ENCODE peak calls at places on chromosome 15, in five cellular contexts. A is heart left ventricle, P is fibroblast of pulmonary artery, E is NB4, F is PC-3. T is an unnamed sample.

GRCh38 chr15:77985031-77985930 is 92.2 kb downstream of the TBC1D2B start:
- DNase-seq in E (no peak), P (no peak), A (no peak), F (no peak), T (no peak)

GRCh38 chr15:99486371-99487336 is 79.1 kb upstream of the MEF2A start:
- DNase-seq in E (no peak), F (peak; percentile 62), P (peak; percentile 74), A (peak; percentile 94), T (peak; percentile 63)

GRCh38 chr15:74406992-74407705 is 26.6 kb downstream of the SEMA7A start:
- DNase-seq in E (peak; percentile 83), A (no peak), F (peak; percentile 90), P (peak; percentile 83), T (no peak)

GRCh38 chr15:64635486-64635815 is 139.9 kb downstream of the RBPMS2 start:
- DNase-seq in P (peak; percentile 89), E (peak; percentile 28), F (no peak), A (peak; percentile 34), T (peak; percentile 65)

GRCh38 chr15:52499506-52499905 is 29.2 kb downstream of the MYO5A start:
- DNase-seq in E (no peak), A (no peak), P (no peak), F (no peak), T (no peak)

GRCh38 chr15:65304393-65305143 is at the start of gene RNU5B-1:
- DNase-seq in P (peak; percentile 97), A (peak; percentile 52), F (peak; percentile 91), E (peak; percentile 94), T (peak; percentile 80)

GRCh38 chr15:28945626-28946215 is 59.9 kb downstream of the APBA2 start:
- DNase-seq in A (no peak), P (no peak), F (no peak), E (no peak), T (peak; percentile 11)

GRCh38 chr15:48891229-48891765 is 13.4 kb downstream of the EID1 start:
- DNase-seq in A (no peak), F (no peak), E (no peak), P (no peak), T (no peak)

GRCh38 chr15:96181873-96182301 is 148.6 kb upstream of the NR2F2 start:
- DNase-seq in E (no peak), P (peak; percentile 90), F (no peak), A (peak; percentile 30), T (peak; percentile 57)

GRCh38 chr15:47194718-47195117 is 522.6 kb upstream of the SEMA6D start:
- DNase-seq in A (no peak), P (peak; percentile 63), E (peak; percentile 26), F (peak; percentile 47), T (no peak)

GRCh38 chr15:100849021-100849831 is 30.4 kb upstream of the ALDH1A3 start:
- DNase-seq in P (peak; percentile 14), F (peak; percentile 86), A (no peak), E (peak; percentile 75), T (no peak)

GRCh38 chr15:41550066-41550805 is 6.2 kb upstream of the RPAP1 start:
- DNase-seq in F (no peak), A (no peak), E (no peak), P (no peak), T (no peak)

GRCh38 chr15:60875681-60876080 is 353.4 kb downstream of the RORA start:
- DNase-seq in E (no peak), F (no peak), P (no peak), A (no peak), T (no peak)

GRCh38 chr15:52102468-52102867 is 10.1 kb downstream of the BCL2L10 start:
- DNase-seq in F (peak; percentile 20), P (peak; percentile 92), A (no peak), E (no peak), T (no peak)

GRCh38 chr15:67176195-67176971 is 78.1 kb downstream of the AAGAB start:
- DNase-seq in F (no peak), A (peak; percentile 91), P (no peak), E (no peak), T (no peak)

GRCh38 chr15:43913941-43914340 is 87.1 kb downstream of the WDR76 start:
- DNase-seq in P (no peak), A (no peak), E (no peak), F (no peak), T (no peak)

GRCh38 chr15:42955518-42955917 is 34.9 kb upstream of the TTBK2 start:
- DNase-seq in P (peak; percentile 16), F (peak; percentile 71), A (no peak), E (no peak), T (no peak)

GRCh38 chr15:64903331-64903950 is 8.3 kb upstream of the ANKDD1A start:
- DNase-seq in P (peak; percentile 36), E (no peak), F (no peak), A (no peak), T (peak; percentile 37)

GRCh38 chr15:42157981-42158765 is 1.7 kb upstream of the PLA2G4F start:
- DNase-seq in E (no peak), P (peak; percentile 60), F (peak; percentile 13), A (no peak), T (peak; percentile 27)

GRCh38 chr15:28021281-28022039 is 77.7 kb downstream of the OCA2 start:
- DNase-seq in E (peak; percentile 43), P (peak; percentile 34), A (peak; percentile 37), F (peak; percentile 69), T (peak; percentile 90)

GRCh38 chr15:61112231-61112630 is 116.9 kb downstream of the RORA start:
- DNase-seq in P (no peak), A (no peak), F (no peak), E (no peak), T (no peak)

GRCh38 chr15:70815604-70816003 is 38.4 kb downstream of the LARP6 start:
- DNase-seq in E (no peak), P (no peak), F (peak; percentile 92), A (no peak), T (no peak)

GRCh38 chr15:65339926-65340325 is 35.4 kb downstream of the RNU5B-1 start:
- DNase-seq in P (no peak), F (no peak), A (no peak), E (no peak), T (peak; percentile 40)

GRCh38 chr15:33500432-33500831 is 189.7 kb downstream of the RYR3 start:
- DNase-seq in E (no peak), P (no peak), F (no peak), A (no peak), T (no peak)

GRCh38 chr15:59885832-59886231 is 118.3 kb upstream of the FOXB1 start:
- DNase-seq in E (peak; percentile 2), P (peak; percentile 11), A (no peak), F (no peak), T (no peak)

GRCh38 chr15:20106026-20106425 is 435.6 kb downstream of the GOLGA6L6 start:
- DNase-seq in P (no peak), E (no peak), F (no peak), A (peak; percentile 22), T (peak; percentile 40)

GRCh38 chr15:76823903-76824302 is 81.2 kb downstream of the SCAPER start:
- DNase-seq in F (no peak), P (no peak), E (no peak), A (no peak), T (no peak)

GRCh38 chr15:41730543-41730942 is 43.7 kb upstream of the MAPKBP1 start:
- DNase-seq in A (no peak), P (no peak), E (peak; percentile 81), F (no peak), T (no peak)

GRCh38 chr15:58139631-58140522 is 1.7 kb downstream of the AQP9 start:
- DNase-seq in F (no peak), E (peak; percentile 51), P (peak; percentile 36), A (no peak), T (no peak)

GRCh38 chr15:40002295-40002694 is 36.7 kb downstream of the SRP14 start:
- DNase-seq in A (no peak), P (no peak), F (peak; percentile 18), E (no peak), T (peak; percentile 61)

GRCh38 chr15:39998511-39998910 is 40.5 kb downstream of the SRP14 start:
- DNase-seq in E (no peak), A (no peak), P (no peak), F (no peak), T (no peak)

GRCh38 chr15:39999538-39999937 is 39.4 kb downstream of the SRP14 start:
- DNase-seq in E (no peak), P (no peak), F (no peak), A (no peak), T (no peak)

GRCh38 chr15:39997031-39997430 is 42.0 kb downstream of the SRP14 start:
- DNase-seq in A (no peak), F (peak; percentile 56), P (no peak), E (no peak), T (no peak)
- H3K4me3 ChIP-seq in A (no peak overlapping the region), F (no peak overlapping the region), P (no peak overlapping the region), E (no peak overlapping the region), T (no peak overlapping the region)

DNA sequence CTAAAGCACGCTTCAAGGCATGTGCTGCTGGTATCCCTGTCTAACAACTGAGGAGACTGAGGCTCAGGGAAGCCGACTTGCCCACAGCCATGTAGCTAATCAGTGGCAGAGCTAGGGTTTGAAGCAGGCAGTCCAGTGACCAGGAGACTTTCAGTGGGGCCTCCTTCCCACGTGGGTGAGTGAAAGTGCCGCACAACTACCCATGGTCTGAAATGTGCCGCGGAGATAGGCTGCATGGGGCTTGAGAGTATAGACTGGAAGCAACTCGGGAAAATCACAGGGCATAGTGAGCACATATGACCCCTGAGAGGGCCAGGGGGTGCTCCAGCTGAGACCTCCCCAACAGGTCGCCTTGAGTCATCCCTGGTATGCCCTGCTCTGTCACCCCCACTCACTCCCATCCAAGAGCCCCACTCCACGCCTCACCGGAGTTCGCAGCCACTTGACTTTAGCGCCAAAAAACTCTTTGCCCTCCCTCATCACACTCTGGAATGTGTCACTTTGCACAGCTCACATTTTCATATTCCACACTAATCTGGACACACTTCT is 19.1 kb downstream of the FAM174B start:
- DNase-seq in P (no peak), F (no peak), E (no peak), A (no peak), T (no peak)
- H3K4me3 ChIP-seq in P (no peak overlapping the region), F (no peak overlapping the region), E (no peak overlapping the region), A (no peak overlapping the region), T (no peak overlapping the region)

GRCh38 chr15:68808770-68809169 is 11.9 kb downstream of the ANP32A start:
- DNase-seq in E (no peak), F (no peak), P (no peak), A (no peak), T (no peak)

GRCh38 chr15:68814596-68814995 is 6.1 kb downstream of the ANP32A start:
- DNase-seq in P (no peak), E (no peak), A (no peak), F (no peak), T (no peak)

GRCh38 chr15:68809517-68809916 is 11.2 kb downstream of the ANP32A start:
- DNase-seq in A (no peak), F (no peak), E (no peak), P (no peak), T (no peak)

GRCh38 chr15:68812596-68813548 is 7.8 kb downstream of the ANP32A start:
- DNase-seq in F (no peak), E (no peak), A (no peak), P (peak; percentile 30), T (no peak)

DNA sequence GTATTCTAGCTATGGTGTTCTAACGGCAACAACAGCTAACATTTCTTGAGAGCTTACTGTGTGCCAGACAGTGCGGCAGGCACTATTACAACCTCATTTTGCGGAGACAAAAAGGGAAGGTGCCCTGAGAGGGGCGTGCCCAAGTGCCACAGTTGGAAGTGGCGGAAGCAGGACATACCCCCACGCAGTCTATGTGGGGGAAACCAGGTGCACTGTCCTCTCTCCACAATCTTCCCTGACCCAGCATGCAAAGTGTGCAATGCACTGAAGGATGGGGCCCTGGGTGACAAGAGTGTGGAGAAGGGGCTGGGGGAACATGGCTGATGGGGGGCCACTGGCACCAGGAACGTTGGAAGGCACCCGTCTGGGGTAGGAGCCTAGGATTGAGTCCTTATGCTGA is 8.6 kb downstream of the ANP32A start:
- DNase-seq in P (no peak), E (no peak), A (no peak), F (no peak), T (no peak)
- H3K4me3 ChIP-seq in P (no peak overlapping the region), E (no peak overlapping the region), A (no peak overlapping the region), F (no peak overlapping the region), T (no peak overlapping the region)

GRCh38 chr15:69544349-69545113 is 91.9 kb downstream of the RPLP1 start:
- DNase-seq in A (no peak), P (no peak), E (no peak), F (no peak), T (no peak)
- H3K4me3 ChIP-seq in A (no peak overlapping the region), P (no peak overlapping the region), E (no peak overlapping the region), F (no peak overlapping the region), T (no peak overlapping the region)

T was measured in right lobe of liver.